ENCODE peak calls at places on chromosomes 12 and 14, in five cellular contexts. I is A549, P is cardiac muscle cell, M is hepatocyte, S is tibial artery. J is an unnamed sample.

GRCh38 chr12:21774358-21775129 is at the start of gene KCNJ8:
- DNase-seq in P (peak), M (peak), I (peak), S (peak), J (no peak)

GRCh38 chr14:75831971-75832370 is 149.8 kb downstream of the TGFB3 start:
- DNase-seq in M (peak), S (no peak), P (no peak), I (peak), J (no peak)

GRCh38 chr14:100709252-100709955 is 17.3 kb upstream of the DLK1 start:
- DNase-seq in P (peak), M (peak), I (no peak), S (no peak), J (no peak)

GRCh38 chr12:101671157-101671791 is 26.2 kb upstream of the CHPT1 start:
- DNase-seq in I (no peak), S (no peak), P (no peak), M (no peak), J (no peak)

GRCh38 chr12:51160814-51161459 is 12.0 kb downstream of the TFCP2 start:
- DNase-seq in M (no peak), I (peak), S (no peak), P (no peak), J (no peak)

GRCh38 chr12:19236656-19237055 is 107.1 kb downstream of the PLEKHA5 start:
- DNase-seq in S (no peak), I (no peak), P (no peak), M (no peak), J (no peak)

GRCh38 chr14:24426912-24427536 is 2.4 kb downstream of the CBLN3 start:
- DNase-seq in S (no peak), M (peak), I (no peak), P (no peak), J (no peak)

GRCh38 chr14:39977198-39977597 is 545.0 kb upstream of the FBXO33 start:
- DNase-seq in P (no peak), I (no peak), S (no peak), M (no peak), J (no peak)

GRCh38 chr12:21551811-21552469 is 25.8 kb downstream of the SPX start:
- DNase-seq in S (no peak), P (no peak), I (no peak), M (no peak), J (no peak)

GRCh38 chr12:627863-628805 is 35.1 kb downstream of the NINJ2 start:
- DNase-seq in I (no peak), P (no peak), S (no peak), M (no peak), J (no peak)

GRCh38 chr12:117875652-117876491 is 92.9 kb downstream of the KSR2 start:
- DNase-seq in P (peak), I (no peak), M (peak), S (no peak), J (no peak)

GRCh38 chr12:127745466-127746220 is 521.3 kb upstream of the TMEM132C start:
- DNase-seq in I (no peak), S (no peak), P (no peak), M (no peak), J (no peak)

GRCh38 chr12:64039285-64039871 is 182.7 kb downstream of the KICS2 start:
- DNase-seq in P (peak), I (peak), M (no peak), S (no peak), J (no peak)

GRCh38 chr12:121799842-121800693 is 3.7 kb upstream of the SETD1B start:
- DNase-seq in S (peak), M (peak), P (peak), I (peak), J (peak)

GRCh38 chr12:60101715-60102114 is 505.9 kb downstream of the SLC16A7 start:
- DNase-seq in M (no peak), S (no peak), I (no peak), P (no peak), J (peak)

GRCh38 chr12:20549115-20549719 is 145.9 kb upstream of the SLCO1C1 start:
- DNase-seq in S (no peak), M (peak), I (peak), P (peak), J (no peak)

GRCh38 chr12:459430-460258 is at the start of gene B4GALNT3:
- DNase-seq in M (peak), P (peak), S (peak), I (peak), J (no peak)

GRCh38 chr12:9740109-9740750 is 7.3 kb upstream of the CLECL1 start:
- DNase-seq in P (no peak), I (no peak), S (no peak), M (no peak), J (no peak)

GRCh38 chr12:114700392-114701103 is 16.6 kb upstream of the TBX3 start:
- DNase-seq in M (no peak), S (no peak), P (no peak), I (no peak), J (no peak)

GRCh38 chr12:15522574-15523187 is 200.4 kb downstream of the PTPRO start:
- DNase-seq in P (peak), I (peak), M (peak), S (no peak), J (no peak)

GRCh38 chr12:131126662-131127173 is 173.0 kb downstream of the ADGRD1 start:
- DNase-seq in M (no peak), I (no peak), P (no peak), S (no peak), J (no peak)

GRCh38 chr14:89870335-89870734 is 84.2 kb downstream of the EFCAB11 start:
- DNase-seq in M (no peak), P (no peak), I (no peak), S (no peak), J (no peak)

GRCh38 chr14:94423465-94424056 is 29.0 kb downstream of the SERPINA11 start:
- DNase-seq in I (peak), M (peak), S (peak), P (peak), J (no peak)

GRCh38 chr12:124100572-124101178 is 127.7 kb downstream of the ZNF664 start:
- DNase-seq in P (no peak), M (no peak), S (no peak), I (no peak), J (no peak)

GRCh38 chr12:127355061-127355820 is 911.7 kb upstream of the TMEM132C start:
- DNase-seq in S (no peak), M (peak), I (peak), P (peak), J (no peak)

GRCh38 chr12:131570596-131570995 is 140.3 kb upstream of the SFSWAP start:
- DNase-seq in I (no peak), M (no peak), P (no peak), S (no peak), J (no peak)

GRCh38 chr12:3141339-3142321 is 64.5 kb downstream of the TSPAN9 start:
- DNase-seq in S (no peak), I (no peak), P (no peak), M (no peak), J (no peak)

DNA sequence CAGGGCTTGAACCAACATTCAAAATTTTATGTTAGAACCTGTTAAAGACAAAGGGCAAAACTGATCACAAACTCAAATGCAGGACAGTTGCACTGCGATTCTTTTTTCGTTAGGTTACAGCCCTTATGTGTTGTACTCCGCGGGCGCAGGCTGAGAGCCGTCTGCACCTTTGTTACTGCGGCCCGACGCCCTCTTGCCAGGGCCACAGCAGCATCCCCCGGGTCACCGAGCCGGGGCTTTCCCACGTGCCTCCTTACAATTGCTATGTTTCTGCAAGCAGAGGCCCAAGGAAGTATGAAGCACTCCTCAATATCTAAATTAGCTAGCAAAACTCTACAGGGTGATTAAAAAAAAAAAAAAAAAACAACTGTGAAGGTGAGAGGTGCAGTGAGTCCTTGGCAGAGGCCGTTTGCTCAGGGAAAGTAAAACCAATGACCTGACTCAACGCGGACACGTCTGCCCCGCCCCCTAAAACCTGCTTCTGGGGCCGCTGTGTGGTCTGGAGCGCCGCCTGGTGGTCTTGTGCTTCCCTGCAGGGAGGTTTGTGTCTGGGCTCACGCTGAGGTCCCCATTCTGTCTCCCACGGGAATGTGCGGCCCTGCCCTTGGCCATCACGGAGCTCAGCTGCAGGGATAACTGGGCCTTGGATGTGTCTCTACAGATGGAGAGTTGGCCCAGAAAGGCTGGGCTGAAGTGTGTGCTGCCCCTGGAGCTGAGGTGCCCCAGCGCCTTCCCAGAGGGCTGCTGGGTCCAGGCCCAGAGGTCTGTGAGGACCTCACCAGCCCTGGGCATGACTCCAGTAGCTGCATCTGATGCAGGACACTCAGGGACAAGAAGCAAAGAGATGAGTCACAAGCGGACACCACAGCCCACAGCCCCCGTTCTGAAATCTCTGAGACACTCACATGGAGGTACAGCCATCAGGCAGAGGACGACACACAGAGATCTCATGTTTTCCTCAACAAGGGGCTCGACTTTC is 418.5 kb downstream of the TMEM121 start:
- DNase-seq in S (peak), P (no peak), M (no peak), I (peak), J (no peak)
- TF ChIP-seq CTCF in S (peak), P (no peak), M (no peak), I (peak), J (no peak)

GRCh38 chr12:107610030-107610859 is 75.4 kb upstream of the PWP1 start:
- DNase-seq in P (peak), M (peak), I (peak), S (no peak), J (no peak)
- TF ChIP-seq CTCF in P (peak), M (peak), I (peak), S (no peak), J (peak)

DNA sequence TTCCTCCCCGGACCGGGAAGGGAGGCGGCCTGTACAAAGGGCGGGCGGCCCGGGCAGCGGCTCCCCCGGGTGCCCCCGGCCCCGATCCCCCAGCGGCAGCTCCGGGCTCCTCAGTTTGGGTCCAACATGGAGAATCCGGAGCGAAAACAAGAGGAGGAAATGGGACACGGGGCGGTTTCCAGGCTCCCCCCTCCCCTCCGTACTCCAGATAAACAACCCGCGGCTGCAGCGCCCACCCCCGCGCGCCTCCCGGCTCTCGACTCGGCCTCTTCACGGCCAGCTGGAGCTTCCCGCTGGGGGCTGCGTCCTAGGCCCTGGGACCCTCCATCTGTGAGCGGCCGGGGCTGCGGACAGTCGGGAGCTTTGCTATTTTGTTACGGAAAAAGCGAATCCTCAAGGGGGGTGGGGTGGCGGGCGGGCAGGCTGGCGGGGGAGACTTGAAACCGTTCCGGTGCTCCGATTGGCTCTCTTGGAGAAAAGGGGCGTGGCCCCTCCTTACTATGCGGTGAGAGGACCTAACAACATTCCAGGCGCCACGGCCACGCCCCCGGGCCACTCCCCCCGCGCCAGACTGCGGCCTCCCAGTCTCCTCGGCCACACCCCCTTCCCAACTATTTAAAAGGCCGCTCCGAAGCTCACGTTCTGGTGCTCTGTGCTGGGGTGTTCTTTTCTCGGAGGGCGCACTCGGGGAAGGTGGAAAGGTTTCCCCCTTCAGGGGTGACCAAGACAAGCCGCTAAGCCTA is at the start of gene CTDSP2:
- DNase-seq in P (peak), I (peak), S (peak), M (peak), J (peak)
- TF ChIP-seq CTCF in P (no peak), I (no peak), S (peak), M (no peak), J (no peak)

DNA sequence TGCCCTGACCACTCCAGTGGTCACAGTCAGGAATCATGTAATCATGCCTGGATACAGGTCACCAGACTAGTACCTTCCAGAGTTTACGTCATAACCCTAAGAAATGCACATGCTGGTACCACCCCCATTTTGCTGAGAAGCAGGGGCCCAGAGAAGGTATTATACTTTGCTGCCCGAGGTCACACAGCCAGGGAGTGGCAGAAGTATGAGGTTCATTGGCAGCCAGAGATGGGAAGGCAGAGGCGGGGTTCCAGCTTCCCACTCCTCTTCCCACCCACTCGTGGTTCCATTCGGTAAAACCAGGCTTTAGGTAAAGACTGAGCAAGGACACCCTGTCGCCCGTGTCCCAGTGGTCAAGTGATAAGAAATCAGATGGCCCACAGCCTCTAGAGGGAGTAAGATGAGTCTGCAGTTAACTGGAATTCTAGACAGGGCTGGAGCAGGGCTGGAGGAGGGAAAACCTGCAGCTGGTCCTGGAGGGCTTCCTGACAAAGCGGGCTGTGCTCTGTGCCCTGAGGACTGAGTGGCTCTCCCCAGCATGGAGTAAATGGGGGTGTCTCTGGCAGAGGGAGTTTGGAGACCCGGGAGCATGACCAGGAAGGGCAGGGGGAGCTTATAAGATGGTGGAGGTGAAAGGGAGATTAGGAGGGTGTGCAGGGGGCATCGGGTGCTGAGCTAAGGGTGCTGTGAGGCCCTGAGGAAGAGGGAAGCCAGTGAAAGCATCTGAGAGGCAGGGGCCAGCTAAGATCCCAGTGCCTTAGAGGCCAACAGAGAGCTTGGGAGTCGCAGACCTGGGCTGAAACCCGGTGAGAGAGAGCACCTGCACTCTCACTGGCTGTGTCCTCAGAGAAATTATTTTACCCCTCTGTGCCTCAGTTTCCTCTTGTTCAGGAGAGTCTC is 5.7 kb downstream of the FAM222A start:
- DNase-seq in M (no peak), P (no peak), I (peak), S (no peak), J (no peak)
- TF ChIP-seq CTCF in M (peak), P (no peak), I (peak), S (no peak), J (peak)

DNA sequence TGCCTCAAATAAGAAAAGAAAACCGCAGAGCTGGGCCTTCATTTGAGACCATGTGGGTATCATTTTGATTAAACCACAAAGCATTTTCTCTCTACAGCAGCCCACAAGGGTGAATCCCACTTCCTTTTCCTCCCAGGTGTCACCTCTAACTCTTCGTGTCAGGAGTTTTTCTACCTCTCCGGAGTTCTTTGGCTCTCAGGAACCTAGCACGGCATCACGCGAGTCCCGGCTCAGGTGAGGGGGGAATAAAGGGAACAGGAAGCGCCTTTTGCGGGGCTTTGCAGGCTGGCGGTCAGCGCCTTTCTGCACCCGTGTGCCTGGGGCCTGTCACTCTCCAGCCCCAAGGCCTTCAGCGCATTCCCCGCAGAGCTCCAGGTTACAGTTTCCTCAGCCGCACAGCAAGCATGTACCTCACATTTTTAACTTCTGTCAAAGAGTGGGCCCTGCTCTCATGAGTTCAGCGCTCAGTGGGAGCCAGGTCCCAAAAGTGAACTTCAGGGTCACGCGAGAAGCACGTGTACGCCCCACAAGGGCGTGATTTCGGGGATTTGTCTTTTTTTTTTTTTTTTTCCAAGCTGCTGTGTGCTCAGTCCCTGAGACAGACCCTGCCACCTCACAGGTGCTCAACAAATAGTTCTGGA is 740 bp upstream of the PRPF40B start:
- DNase-seq in S (no peak), P (peak), I (no peak), M (peak), J (no peak)
- TF ChIP-seq CTCF in S (no peak), P (no peak), I (no peak), M (no peak), J (no peak)

GRCh38 chr12:31234955-31235867 is 90.7 kb downstream of the SINHCAF start:
- DNase-seq in P (peak), M (peak), I (peak), S (no peak), J (no peak)
- TF ChIP-seq CTCF in P (peak), M (peak), I (peak), S (peak), J (peak)

GRCh38 chr14:99615497-99616245 is 11.7 kb upstream of the CCDC85C start:
- DNase-seq in P (no peak), I (no peak), S (no peak), M (no peak), J (no peak)
- TF ChIP-seq CTCF in P (no peak), I (no peak), S (no peak), M (no peak), J (no peak)

J was measured in AG04449.